ENCODE peak calls at places on chromosomes 1 and 21, in four cellular contexts. One of them, this sample, is unnamed.

GRCh38 chr1:61087574-61087973 is 5.2 kb downstream of the NFIA start:
- DNase-seq in cardiac muscle cell: no peak
- DNase-seq in endodermal cell: no peak
- DNase-seq in IMR-90: no peak
- DNase-seq in this sample: no peak

GRCh38 chr21:45523411-45524101 is 18.7 kb downstream of the SLC19A1 start:
- DNase-seq in endodermal cell: peak; percentile 34
- DNase-seq in cardiac muscle cell: no peak
- DNase-seq in IMR-90: no peak
- DNase-seq in this sample: no peak

GRCh38 chr1:64019818-64020217 is 183.6 kb upstream of the UBE2U start:
- DNase-seq in cardiac muscle cell: peak; percentile 59
- DNase-seq in IMR-90: peak; percentile 69
- DNase-seq in endodermal cell: no peak
- DNase-seq in this sample: no peak

GRCh38 chr1:245091818-245092637 is 62.8 kb upstream of the KIF26B start:
- DNase-seq in endodermal cell: peak; percentile 59
- DNase-seq in cardiac muscle cell: no peak
- DNase-seq in IMR-90: peak; percentile 99
- DNase-seq in this sample: peak; percentile 48

GRCh38 chr1:67605209-67605780 is 79.7 kb upstream of the GADD45A start:
- DNase-seq in IMR-90: no peak
- DNase-seq in cardiac muscle cell: peak; percentile 3
- DNase-seq in endodermal cell: peak; percentile 29
- DNase-seq in this sample: no peak

GRCh38 chr1:189616893-189617292 is 860.8 kb downstream of the BRINP3 start:
- DNase-seq in IMR-90: peak; percentile 37
- DNase-seq in cardiac muscle cell: no peak
- DNase-seq in endodermal cell: no peak
- DNase-seq in this sample: no peak

GRCh38 chr1:25784575-25785051 is 15.4 kb upstream of the SELENON start:
- DNase-seq in IMR-90: peak; percentile 60
- DNase-seq in cardiac muscle cell: peak; percentile 87
- DNase-seq in endodermal cell: no peak
- DNase-seq in this sample: no peak

GRCh38 chr1:164702664-164703063 is 143.7 kb downstream of the PBX1 start:
- DNase-seq in endodermal cell: no peak
- DNase-seq in IMR-90: no peak
- DNase-seq in cardiac muscle cell: no peak
- DNase-seq in this sample: no peak

GRCh38 chr1:236685917-236686814 is at the start of gene ACTN2:
- DNase-seq in endodermal cell: peak; percentile 86
- DNase-seq in IMR-90: no peak
- DNase-seq in cardiac muscle cell: peak; percentile 90
- DNase-seq in this sample: peak; percentile 35

GRCh38 chr1:92832537-92833160 is 809 bp downstream of the RPL5 start:
- DNase-seq in IMR-90: no peak
- DNase-seq in endodermal cell: no peak
- DNase-seq in cardiac muscle cell: no peak
- DNase-seq in this sample: no peak

GRCh38 chr1:29473167-29473855 is 237.0 kb downstream of the PTPRU start:
- DNase-seq in IMR-90: no peak
- DNase-seq in endodermal cell: peak; percentile 35
- DNase-seq in cardiac muscle cell: no peak
- DNase-seq in this sample: no peak

GRCh38 chr1:29478046-29478791 is 241.9 kb downstream of the PTPRU start:
- DNase-seq in endodermal cell: peak; percentile 91
- DNase-seq in cardiac muscle cell: peak; percentile 77
- DNase-seq in IMR-90: no peak
- DNase-seq in this sample: no peak

GRCh38 chr1:29474274-29474824 is 238.0 kb downstream of the PTPRU start:
- DNase-seq in endodermal cell: peak; percentile 64
- DNase-seq in cardiac muscle cell: no peak
- DNase-seq in IMR-90: no peak
- DNase-seq in this sample: no peak

GRCh38 chr1:29474845-29475244 is 238.5 kb downstream of the PTPRU start:
- DNase-seq in IMR-90: no peak
- DNase-seq in cardiac muscle cell: no peak
- DNase-seq in endodermal cell: no peak
- DNase-seq in this sample: no peak

GRCh38 chr1:29475256-29475800 is 239.0 kb downstream of the PTPRU start:
- DNase-seq in endodermal cell: peak; percentile 37
- DNase-seq in IMR-90: no peak
- DNase-seq in cardiac muscle cell: no peak
- DNase-seq in this sample: no peak
- H3K4me1 ChIP-seq in endodermal cell: peaks cover 30% of the 10 kb centered on the region
- H3K4me1 ChIP-seq in IMR-90: no peaks in the 10 kb centered on the region
- H3K4me1 ChIP-seq in cardiac muscle cell: no peaks in the 10 kb centered on the region
- H3K4me1 ChIP-seq in this sample: no peaks in the 10 kb centered on the region

GRCh38 chr21:15400905-15401304 is 328.9 kb upstream of the USP25 start:
- DNase-seq in endodermal cell: no peak
- DNase-seq in cardiac muscle cell: no peak
- DNase-seq in IMR-90: no peak
- DNase-seq in this sample: no peak

GRCh38 chr21:15401331-15401730 is 328.5 kb upstream of the USP25 start:
- DNase-seq in cardiac muscle cell: no peak
- DNase-seq in endodermal cell: no peak
- DNase-seq in IMR-90: no peak
- DNase-seq in this sample: no peak

DNA sequence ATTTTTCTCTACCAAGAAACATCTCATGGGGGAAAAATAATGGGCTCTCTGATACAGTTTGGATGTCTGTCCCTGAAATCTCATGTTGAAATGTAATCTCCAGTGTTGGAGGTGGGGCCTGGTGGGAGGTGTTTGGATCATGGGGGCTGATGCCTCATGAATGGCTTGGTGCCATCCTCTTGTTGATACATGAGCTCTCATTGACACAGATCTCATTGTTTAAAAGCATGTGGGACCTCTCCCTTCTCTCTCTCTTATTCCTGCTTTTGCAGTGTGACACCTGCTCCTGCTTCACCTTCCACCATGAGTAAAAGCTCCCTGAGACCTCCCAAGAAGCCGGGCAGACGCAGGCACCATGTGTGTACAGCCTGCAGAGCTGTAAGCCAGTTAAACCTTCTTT is 332.5 kb upstream of the NRIP1 start:
- DNase-seq in cardiac muscle cell: no peak
- DNase-seq in IMR-90: no peak
- DNase-seq in endodermal cell: no peak
- DNase-seq in this sample: no peak
- H3K27me3 ChIP-seq in cardiac muscle cell: no peaks in the 10 kb centered on the region
- H3K27me3 ChIP-seq in IMR-90: no peaks in the 10 kb centered on the region
- H3K27me3 ChIP-seq in endodermal cell: no peaks in the 10 kb centered on the region
- H3K27me3 ChIP-seq in this sample: no peaks in the 10 kb centered on the region

DNA sequence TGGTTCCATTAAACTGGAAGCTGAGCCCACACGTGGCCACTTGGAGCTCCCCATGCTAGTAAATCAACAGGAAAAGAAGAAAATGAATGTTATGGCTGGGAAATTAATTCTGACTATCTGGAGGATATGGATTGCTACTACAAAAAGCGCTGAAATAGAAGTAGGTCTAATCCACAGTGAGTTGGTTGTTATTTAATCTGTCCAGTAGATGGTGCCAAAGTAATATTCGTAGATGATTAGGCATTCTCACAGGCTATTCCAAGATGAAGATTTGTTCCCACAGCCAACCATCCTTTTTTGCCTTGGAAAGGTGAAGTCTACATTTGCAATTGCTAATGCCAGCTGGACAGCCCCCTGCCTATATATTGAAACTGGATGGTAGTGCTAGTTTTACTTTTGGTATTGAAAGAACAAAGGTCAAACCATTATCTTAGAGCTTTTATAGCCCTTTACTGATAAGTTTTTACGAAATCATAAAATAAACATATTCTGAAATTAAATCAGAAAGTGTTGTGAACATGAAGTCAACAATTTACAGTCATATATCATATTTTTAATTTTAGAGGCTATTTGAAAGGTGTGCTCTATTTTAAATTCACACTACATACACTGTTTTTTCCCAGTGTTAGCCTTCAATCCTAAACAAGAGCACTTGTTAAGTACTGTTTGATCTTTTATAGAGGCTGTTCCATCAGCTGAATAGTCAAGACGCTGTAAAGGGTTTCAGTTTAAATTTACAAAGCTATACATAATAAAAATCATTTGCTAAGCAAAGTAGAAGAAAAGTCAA is 43.9 kb downstream of the RBM11 start:
- DNase-seq in endodermal cell: no peak
- DNase-seq in cardiac muscle cell: peak; percentile 66
- DNase-seq in IMR-90: peak; percentile 56
- DNase-seq in this sample: no peak
- TF ChIP-seq CTCF in endodermal cell: peak; percentile 82
- TF ChIP-seq CTCF in cardiac muscle cell: peak; percentile 51
- TF ChIP-seq CTCF in IMR-90: peak; percentile 61
- TF ChIP-seq CTCF in this sample: peak; percentile 19

GRCh38 chr1:65687435-65688214 is 105.1 kb upstream of the PDE4B start:
- DNase-seq in endodermal cell: peak; percentile 97
- DNase-seq in cardiac muscle cell: peak; percentile 90
- DNase-seq in IMR-90: peak; percentile 60
- DNase-seq in this sample: peak; percentile 84
- H3K4me1 ChIP-seq in endodermal cell: peaks cover 13% of the 10 kb centered on the region
- H3K4me1 ChIP-seq in cardiac muscle cell: peaks cover 20% of the 10 kb centered on the region
- H3K4me1 ChIP-seq in IMR-90: peaks cover 2% of the 10 kb centered on the region
- H3K4me1 ChIP-seq in this sample: peaks cover 3% of the 10 kb centered on the region

GRCh38 chr1:118979754-118980270 is 8.3 kb downstream of the TBX15 start:
- DNase-seq in cardiac muscle cell: peak; percentile 50
- DNase-seq in endodermal cell: peak; percentile 61
- DNase-seq in IMR-90: no peak
- DNase-seq in this sample: no peak

GRCh38 chr1:118981436-118981835 is 6.7 kb downstream of the TBX15 start:
- DNase-seq in endodermal cell: no peak
- DNase-seq in IMR-90: no peak
- DNase-seq in cardiac muscle cell: no peak
- DNase-seq in this sample: no peak

GRCh38 chr1:118978914-118979701 is 9.0 kb downstream of the TBX15 start:
- DNase-seq in IMR-90: no peak
- DNase-seq in endodermal cell: no peak
- DNase-seq in cardiac muscle cell: no peak
- DNase-seq in this sample: no peak

GRCh38 chr1:118974641-118975040 is 13.5 kb downstream of the TBX15 start:
- DNase-seq in IMR-90: no peak
- DNase-seq in endodermal cell: no peak
- DNase-seq in cardiac muscle cell: no peak
- DNase-seq in this sample: no peak

DNA sequence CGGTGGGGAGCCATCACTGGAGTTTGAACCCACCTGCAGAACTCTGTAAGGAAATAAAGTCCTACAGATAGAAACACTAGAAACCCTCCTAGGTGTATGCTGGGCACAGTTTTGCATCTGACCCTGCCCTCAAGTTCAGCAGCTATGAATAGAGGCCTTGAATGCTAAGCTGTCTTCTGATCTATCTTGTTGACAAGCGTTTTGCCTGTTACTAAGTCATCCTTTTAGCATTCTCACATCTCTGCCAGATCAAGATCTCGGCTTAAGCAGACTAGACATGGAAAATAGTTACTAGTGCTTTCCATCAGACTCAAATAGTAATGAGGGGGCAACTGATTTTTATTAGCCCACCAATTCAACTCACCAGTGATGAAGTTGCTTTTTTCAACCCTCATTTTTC is 10.6 kb downstream of the TBX15 start:
- DNase-seq in cardiac muscle cell: no peak
- DNase-seq in IMR-90: no peak
- DNase-seq in endodermal cell: no peak
- DNase-seq in this sample: no peak
- H3K27me3 ChIP-seq in cardiac muscle cell: peaks cover 100% of the 10 kb centered on the region
- H3K27me3 ChIP-seq in IMR-90: peaks cover 59% of the 10 kb centered on the region
- H3K27me3 ChIP-seq in endodermal cell: peaks cover 71% of the 10 kb centered on the region
- H3K27me3 ChIP-seq in this sample: peaks cover 18% of the 10 kb centered on the region

GRCh38 chr1:46342084-46342656 is 1.6 kb downstream of the NSUN4 start:
- DNase-seq in cardiac muscle cell: no peak
- DNase-seq in endodermal cell: peak; percentile 67
- DNase-seq in IMR-90: peak; percentile 55
- DNase-seq in this sample: no peak
- TF ChIP-seq CTCF in cardiac muscle cell: peak; percentile 37
- TF ChIP-seq CTCF in endodermal cell: peak; percentile 65
- TF ChIP-seq CTCF in IMR-90: peak; percentile 37
- TF ChIP-seq CTCF in this sample: no peak

GRCh38 chr1:230680300-230681025 is 33.5 kb downstream of the AGT start:
- DNase-seq in IMR-90: no peak
- DNase-seq in endodermal cell: no peak
- DNase-seq in cardiac muscle cell: no peak
- DNase-seq in this sample: no peak

GRCh38 chr1:230677200-230677599 is 34.9 kb downstream of the COG2 start:
- DNase-seq in cardiac muscle cell: no peak
- DNase-seq in IMR-90: no peak
- DNase-seq in endodermal cell: no peak
- DNase-seq in this sample: no peak

GRCh38 chr1:230681599-230681998 is 32.3 kb downstream of the AGT start:
- DNase-seq in endodermal cell: no peak
- DNase-seq in cardiac muscle cell: peak; percentile 74
- DNase-seq in IMR-90: peak; percentile 85
- DNase-seq in this sample: no peak

GRCh38 chr1:230679854-230680253 is 34.1 kb downstream of the AGT start:
- DNase-seq in cardiac muscle cell: no peak
- DNase-seq in endodermal cell: no peak
- DNase-seq in IMR-90: no peak
- DNase-seq in this sample: no peak

DNA sequence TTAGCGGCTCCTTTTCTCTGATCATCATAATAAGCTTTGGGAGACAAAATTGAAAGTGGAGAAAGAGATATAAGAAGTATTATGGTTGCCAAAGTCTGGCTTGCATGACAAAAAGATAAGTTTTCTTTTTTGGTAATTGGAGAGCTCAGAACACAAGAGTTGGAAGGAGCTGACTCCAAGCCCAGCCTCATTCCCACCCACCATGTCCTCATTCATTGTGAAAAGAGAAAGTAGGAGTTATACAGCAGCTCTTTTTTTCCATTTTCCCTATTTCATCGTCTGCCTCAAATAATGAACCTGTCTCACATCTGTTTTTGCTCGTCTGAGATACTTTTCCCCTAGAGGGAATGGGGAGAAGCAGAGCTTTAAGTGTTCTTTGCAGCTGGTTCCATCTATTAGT is 34.8 kb downstream of the AGT start:
- DNase-seq in cardiac muscle cell: no peak
- DNase-seq in IMR-90: no peak
- DNase-seq in endodermal cell: no peak
- DNase-seq in this sample: no peak
- H3K4me1 ChIP-seq in cardiac muscle cell: peaks cover 32% of the 10 kb centered on the region
- H3K4me1 ChIP-seq in IMR-90: peaks cover 10% of the 10 kb centered on the region
- H3K4me1 ChIP-seq in endodermal cell: peaks cover 5% of the 10 kb centered on the region
- H3K4me1 ChIP-seq in this sample: peaks cover 5% of the 10 kb centered on the region

DNA sequence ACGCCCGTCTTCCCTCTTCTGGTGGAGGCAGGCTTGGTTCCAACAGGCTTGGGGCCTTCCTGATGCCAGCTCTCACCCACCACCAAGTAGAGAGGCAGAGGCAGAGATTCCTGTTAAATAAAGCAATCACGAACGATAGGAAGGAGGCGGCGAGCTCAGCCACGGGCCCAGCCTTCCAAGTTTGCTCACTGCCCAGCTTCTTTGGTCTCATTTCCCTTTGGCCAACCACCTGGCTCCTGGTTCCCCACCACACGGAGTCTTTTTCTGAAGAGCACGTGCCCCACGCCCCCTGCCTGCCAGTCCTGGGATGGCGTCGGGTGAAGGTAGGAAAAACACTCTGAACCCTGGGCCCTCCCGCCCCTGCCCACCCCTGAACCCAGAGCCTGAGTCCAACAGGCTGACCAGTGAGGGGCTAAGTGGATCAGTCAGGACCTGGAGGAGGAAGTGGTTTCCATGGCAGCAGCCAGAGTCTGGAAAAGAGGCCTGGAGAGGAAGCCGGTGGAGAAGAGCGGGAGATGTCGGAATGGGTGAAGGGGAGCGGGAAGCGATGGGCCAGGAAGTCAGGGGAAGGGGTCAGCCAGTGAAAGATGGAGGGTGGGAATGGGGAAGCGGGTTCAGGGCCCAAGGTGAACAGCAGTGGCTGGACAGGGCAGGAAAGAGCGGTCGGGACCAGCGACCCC is 158.2 kb upstream of the KLHDC7A start:
- DNase-seq in endodermal cell: peak; percentile 88
- DNase-seq in cardiac muscle cell: peak; percentile 25
- DNase-seq in IMR-90: no peak
- DNase-seq in this sample: no peak
- H3K27me3 ChIP-seq in endodermal cell: no peaks in the 10 kb centered on the region
- H3K27me3 ChIP-seq in cardiac muscle cell: no peaks in the 10 kb centered on the region
- H3K27me3 ChIP-seq in IMR-90: no peaks in the 10 kb centered on the region
- H3K27me3 ChIP-seq in this sample: no peaks in the 10 kb centered on the region

This sample was measured in lung.